ENCODE peak calls at places on chromosome 11, in eight cellular contexts. A, K, E, R, I, O, F and J are unnamed samples.

GRCh38 chr11:4191031-4191571 is 96.5 kb downstream of the RRM1 start:
- DNase-seq in A (no peak), K (no peak), E (peak; percentile 51), R (no peak), I (no peak), O (peak; percentile 29), F (no peak), J (no peak)

GRCh38 chr11:7245341-7245740 is 6.4 kb upstream of the SYT9 start:
- DNase-seq in A (no peak), K (no peak), E (no peak), R (no peak), I (no peak), O (no peak), F (no peak), J (no peak)

GRCh38 chr11:65310215-65310614 is 4.5 kb upstream of the CDC42EP2 start:
- DNase-seq in A (no peak), K (no peak), E (no peak), R (no peak), I (no peak), O (no peak), F (no peak), J (no peak)

GRCh38 chr11:128411812-128412211 is 175.5 kb downstream of the ETS1 start:
- DNase-seq in A (no peak), K (no peak), E (no peak), R (no peak), I (no peak), O (no peak), F (no peak), J (no peak)

GRCh38 chr11:126963603-126964353 is 36.8 kb downstream of the KIRREL3 start:
- DNase-seq in A (no peak), K (no peak), E (no peak), R (no peak), I (no peak), O (no peak), F (no peak), J (no peak)

GRCh38 chr11:74949748-74950127 is 672 bp downstream of the SPCS2 start:
- DNase-seq in A (no peak), K (no peak), E (no peak), R (no peak), I (no peak), O (no peak), F (no peak), J (no peak)

GRCh38 chr11:64170419-64170818 is 4.5 kb upstream of the MACROD1 start:
- DNase-seq in A (no peak), K (no peak), E (no peak), R (no peak), I (no peak), O (no peak), F (no peak), J (no peak)

GRCh38 chr11:78828582-78829520 is 254.2 kb upstream of the NARS2 start:
- DNase-seq in A (no peak), K (no peak), E (no peak), R (no peak), I (no peak), O (no peak), F (no peak), J (no peak)

GRCh38 chr11:131108780-131109179 is 192.5 kb upstream of the SNX19 start:
- DNase-seq in A (no peak), K (no peak), E (no peak), R (no peak), I (no peak), O (no peak), F (no peak), J (no peak)

GRCh38 chr11:5476184-5476819 is 12.2 kb upstream of the OR52D1 start:
- DNase-seq in A (no peak), K (peak; percentile 29), E (peak; percentile 1), R (peak; percentile 46), I (peak; percentile 14), O (no peak), F (no peak), J (no peak)

GRCh38 chr11:8111636-8112035 is 30.6 kb downstream of the TUB start:
- DNase-seq in A (no peak), K (no peak), E (no peak), R (no peak), I (no peak), O (no peak), F (no peak), J (no peak)

GRCh38 chr11:72072348-72072747 is 8.0 kb downstream of the NUMA1 start:
- DNase-seq in A (no peak), K (peak; percentile 48), E (no peak), R (no peak), I (no peak), O (no peak), F (no peak), J (no peak)

GRCh38 chr11:108616549-108616948 is 23.0 kb upstream of the EXPH5 start:
- DNase-seq in A (no peak), K (no peak), E (no peak), R (no peak), I (no peak), O (no peak), F (no peak), J (no peak)

GRCh38 chr11:81700061-81700460 is 1033.6 kb downstream of the FAM181B start:
- DNase-seq in A (no peak), K (no peak), E (no peak), R (no peak), I (no peak), O (no peak), F (no peak), J (no peak)

GRCh38 chr11:119585038-119585666 is 143.8 kb downstream of the NECTIN1 start:
- DNase-seq in A (no peak), K (no peak), E (no peak), R (no peak), I (peak; percentile 14), O (no peak), F (peak; percentile 71), J (peak; percentile 67)

GRCh38 chr11:44017443-44018126 is 30.2 kb upstream of the ACCSL start:
- DNase-seq in A (no peak), K (no peak), E (no peak), R (no peak), I (no peak), O (no peak), F (no peak), J (peak; percentile 21)

GRCh38 chr11:31160504-31161422 is 208.8 kb downstream of the DCDC1 start:
- DNase-seq in A (no peak), K (no peak), E (no peak), R (no peak), I (no peak), O (no peak), F (no peak), J (no peak)

GRCh38 chr11:119100960-119101349 is 698 bp downstream of the DPAGT1 start:
- DNase-seq in A (no peak), K (no peak), E (no peak), R (no peak), I (no peak), O (no peak), F (no peak), J (no peak)

GRCh38 chr11:128603003-128603715 is 15.8 kb upstream of the ETS1 start:
- DNase-seq in A (no peak), K (no peak), E (peak; percentile 25), R (no peak), I (no peak), O (no peak), F (no peak), J (no peak)

GRCh38 chr11:44931466-44931865 is 19.2 kb downstream of the TP53I11 start:
- DNase-seq in A (no peak), K (no peak), E (no peak), R (no peak), I (no peak), O (no peak), F (no peak), J (no peak)

GRCh38 chr11:130213143-130213978 is 53.8 kb downstream of the ST14 start:
- DNase-seq in A (no peak), K (no peak), E (peak; percentile 62), R (peak; percentile 87), I (no peak), O (no peak), F (peak; percentile 74), J (peak; percentile 87)

GRCh38 chr11:57491371-57492061 is 24.0 kb downstream of the SLC43A1 start:
- DNase-seq in A (no peak), K (no peak), E (no peak), R (peak; percentile 44), I (no peak), O (no peak), F (no peak), J (peak; percentile 81)

GRCh38 chr11:87878373-87878779 is 296.9 kb downstream of the RAB38 start:
- DNase-seq in A (no peak), K (peak; percentile 36), E (no peak), R (no peak), I (peak; percentile 27), O (no peak), F (no peak), J (no peak)

GRCh38 chr11:66973956-66974585 is 1.0 kb upstream of the C11orf86 start:
- DNase-seq in A (no peak), K (no peak), E (no peak), R (no peak), I (no peak), O (no peak), F (no peak), J (no peak)